ENCODE peak calls at places on chromosomes 4 and X, in eight cellular contexts. S is brain microvascular endothelial cell, W is dorsolateral prefrontal cortex, Z is tibial artery, J is cardiac muscle cell, K is thoracic aorta, P is fibroblast of lung, M is AG09309. C is an unnamed sample.

GRCh38 chr4:7788687-7789425 is 150.8 kb downstream of the AFAP1 start:
- DNase-seq in S (no peak), W (no peak), Z (peak), J (peak), K (no peak), P (no peak), M (no peak), C (no peak)

GRCh38 chr4:30535255-30535654 is 184.9 kb upstream of the PCDH7 start:
- DNase-seq in S (no peak), W (no peak), Z (no peak), J (peak), K (no peak), P (peak), M (no peak), C (no peak)

GRCh38 chr4:9994246-9994847 is 26.9 kb downstream of the SLC2A9 start:
- DNase-seq in S (no peak), W (no peak), Z (no peak), J (no peak), K (no peak), P (no peak), M (no peak), C (no peak)

GRCh38 chrX:36683507-36683906 is 324.7 kb upstream of the FAM47C start:
- DNase-seq in S (no peak), W (no peak), Z (no peak), J (no peak), K (no peak), P (no peak), M (no peak), C (no peak)

GRCh38 chr4:7995135-7995534 is 55.5 kb upstream of the AFAP1 start:
- DNase-seq in S (no peak), W (no peak), Z (no peak), J (no peak), K (no peak), P (no peak), M (no peak), C (no peak)

GRCh38 chrX:153181822-153182221 is 2.7 kb downstream of the MAGEA1 start:
- DNase-seq in S (no peak), W (no peak), Z (no peak), J (no peak), K (no peak), P (no peak), M (no peak), C (no peak)

GRCh38 chrX:122421434-122422121 is 762.5 kb upstream of the GRIA3 start:
- DNase-seq in S (no peak), W (no peak), Z (no peak), J (no peak), K (no peak), P (no peak), M (no peak), C (no peak)

GRCh38 chr4:75605928-75606327 is 24.4 kb downstream of the CDKL2 start:
- DNase-seq in S (no peak), W (no peak), Z (no peak), J (no peak), K (no peak), P (no peak), M (no peak), C (no peak)

GRCh38 chrX:129077384-129077783 is 445.9 kb downstream of the SMARCA1 start:
- DNase-seq in S (no peak), W (no peak), Z (no peak), J (no peak), K (no peak), P (no peak), M (no peak), C (no peak)

GRCh38 chr4:10456270-10457254 is 664 bp downstream of the ZNF518B start:
- DNase-seq in S (peak), W (no peak), Z (peak), J (peak), K (no peak), P (peak), M (no peak), C (no peak)

GRCh38 chrX:11540532-11541377 is 125.0 kb downstream of the ARHGAP6 start:
- DNase-seq in S (no peak), W (no peak), Z (no peak), J (peak), K (no peak), P (peak), M (no peak), C (no peak)

GRCh38 chrX:111410451-111410850 is 1.5 kb downstream of the DCX start:
- DNase-seq in S (no peak), W (no peak), Z (no peak), J (no peak), K (no peak), P (no peak), M (no peak), C (no peak)

GRCh38 chrX:72296991-72297390 is 8.7 kb downstream of the CITED1 start:
- DNase-seq in S (no peak), W (no peak), Z (no peak), J (no peak), K (no peak), P (no peak), M (no peak), C (no peak)

GRCh38 chr4:127686656-127687055 is 43.5 kb upstream of the SLC25A31 start:
- DNase-seq in S (peak), W (no peak), Z (no peak), J (peak), K (no peak), P (no peak), M (no peak), C (no peak)

GRCh38 chr4:86250006-86250405 is 109.8 kb downstream of the MAPK10 start:
- DNase-seq in S (no peak), W (no peak), Z (no peak), J (no peak), K (no peak), P (no peak), M (peak), C (no peak)

GRCh38 chr4:140427104-140427918 is at the start of gene CLGN:
- DNase-seq in S (peak), W (peak), Z (peak), J (peak), K (no peak), P (peak), M (no peak), C (no peak)

GRCh38 chrX:102808336-102808735 is 87.8 kb downstream of the GPRASP3 start:
- DNase-seq in S (no peak), W (no peak), Z (no peak), J (no peak), K (no peak), P (no peak), M (no peak), C (no peak)

GRCh38 chrX:101040197-101040596 is 11.7 kb downstream of the TRMT2B start:
- DNase-seq in S (no peak), W (no peak), Z (no peak), J (no peak), K (no peak), P (no peak), M (no peak), C (no peak)

GRCh38 chrX:41693024-41693423 is 4.3 kb downstream of the GPR34 start:
- DNase-seq in S (no peak), W (no peak), Z (no peak), J (no peak), K (no peak), P (no peak), M (no peak), C (no peak)

GRCh38 chr4:10577018-10577417 is 107.5 kb downstream of the CLNK start:
- DNase-seq in S (no peak), W (no peak), Z (no peak), J (no peak), K (no peak), P (no peak), M (no peak), C (no peak)

GRCh38 chr4:77385124-77385969 is 220.3 kb upstream of the CXCL13 start:
- DNase-seq in S (peak), W (peak), Z (peak), J (peak), K (no peak), P (peak), M (peak), C (peak)

GRCh38 chr4:172995704-172996103 is 172.9 kb upstream of the GALNT7 start:
- DNase-seq in S (no peak), W (no peak), Z (no peak), J (no peak), K (no peak), P (no peak), M (no peak), C (no peak)

GRCh38 chrX:81174286-81174685 is 27.4 kb downstream of the HMGN5 start:
- DNase-seq in S (no peak), W (no peak), Z (no peak), J (peak), K (no peak), P (peak), M (no peak), C (no peak)

GRCh38 chrX:1281511-1281910 is 12.9 kb downstream of the CSF2RA start:
- DNase-seq in S (peak), W (no peak), Z (no peak), J (no peak), K (no peak), P (no peak), M (peak), C (no peak)

GRCh38 chrX:71068052-71068918 is at the start of gene SNX12:
- DNase-seq in S (peak), W (peak), Z (peak), J (peak), K (peak), P (peak), M (peak), C (peak)

GRCh38 chrX:74835566-74835965 is 89.7 kb downstream of the NEXMIF start:
- DNase-seq in S (no peak), W (no peak), Z (no peak), J (no peak), K (no peak), P (no peak), M (no peak), C (no peak)

GRCh38 chrX:70755850-70756249 is 152.7 kb downstream of the TEX11 start:
- DNase-seq in S (no peak), W (no peak), Z (no peak), J (no peak), K (no peak), P (no peak), M (no peak), C (no peak)

GRCh38 chr4:126267689-126268088 is 952.9 kb downstream of the FAT4 start:
- DNase-seq in S (peak), W (no peak), Z (no peak), J (peak), K (no peak), P (peak), M (peak), C (no peak)

GRCh38 chr4:165662341-165662740 is 210.7 kb upstream of the TLL1 start:
- DNase-seq in S (no peak), W (no peak), Z (no peak), J (peak), K (no peak), P (no peak), M (no peak), C (no peak)

GRCh38 chrX:31126205-31126604 is 54.4 kb upstream of the FTHL17 start:
- DNase-seq in S (peak), W (no peak), Z (no peak), J (peak), K (no peak), P (peak), M (no peak), C (no peak)

GRCh38 chr4:2977116-2978097 is 14.0 kb downstream of the GRK4 start:
- DNase-seq in S (peak), W (no peak), Z (no peak), J (peak), K (no peak), P (peak), M (peak), C (no peak)

GRCh38 chr4:184664445-184665210 is 15.1 kb downstream of the PRIMPOL start:
- DNase-seq in S (no peak), W (no peak), Z (no peak), J (peak), K (no peak), P (peak), M (no peak), C (no peak)

GRCh38 chrX:69072486-69073006 is 92.7 kb downstream of the PJA1 start:
- DNase-seq in S (no peak), W (no peak), Z (no peak), J (no peak), K (no peak), P (no peak), M (no peak), C (no peak)

GRCh38 chr4:139768913-139769312 is 103.3 kb downstream of the MGST2 start:
- DNase-seq in S (no peak), W (no peak), Z (no peak), J (no peak), K (no peak), P (no peak), M (no peak), C (no peak)

GRCh38 chr4:11618666-11619282 is 190.1 kb upstream of the HS3ST1 start:
- DNase-seq in S (no peak), W (no peak), Z (no peak), J (no peak), K (no peak), P (no peak), M (no peak), C (no peak)

GRCh38 chrX:135170877-135171519 is at the start of gene CT55:
- DNase-seq in S (no peak), W (no peak), Z (no peak), J (no peak), K (no peak), P (no peak), M (no peak), C (no peak)

GRCh38 chr4:152023674-152024073 is 262.9 kb upstream of the GATB start:
- DNase-seq in S (no peak), W (no peak), Z (no peak), J (no peak), K (no peak), P (no peak), M (no peak), C (no peak)

GRCh38 chr4:152021788-152022438 is 261.1 kb upstream of the GATB start:
- DNase-seq in S (no peak), W (peak), Z (no peak), J (no peak), K (no peak), P (no peak), M (no peak), C (no peak)

GRCh38 chr4:152029631-152030030 is 268.8 kb upstream of the GATB start:
- DNase-seq in S (no peak), W (no peak), Z (no peak), J (no peak), K (no peak), P (no peak), M (no peak), C (no peak)

GRCh38 chr4:152028131-152028530 is 267.3 kb upstream of the GATB start:
- DNase-seq in S (no peak), W (no peak), Z (no peak), J (no peak), K (no peak), P (no peak), M (no peak), C (no peak)

GRCh38 chr4:152024881-152025280 is 264.1 kb upstream of the GATB start:
- DNase-seq in S (no peak), W (no peak), Z (no peak), J (no peak), K (no peak), P (no peak), M (no peak), C (no peak)
- TF ChIP-seq CTCF in S (no peak), W (no peak), Z (no peak), J (no peak), K (no peak), P (no peak), M (no peak), C (no peak)

GRCh38 chr4:6107114-6107791 is 89.0 kb upstream of the C4orf50 start:
- DNase-seq in S (no peak), W (no peak), Z (peak), J (no peak), K (no peak), P (no peak), M (no peak), C (no peak)

GRCh38 chr4:6105311-6105911 is 87.2 kb upstream of the C4orf50 start:
- DNase-seq in S (no peak), W (no peak), Z (peak), J (no peak), K (no peak), P (no peak), M (no peak), C (no peak)

GRCh38 chr4:6107886-6108285 is 89.7 kb upstream of the C4orf50 start:
- DNase-seq in S (no peak), W (no peak), Z (no peak), J (no peak), K (no peak), P (no peak), M (no peak), C (no peak)

GRCh38 chr4:6106156-6106555 is 87.9 kb upstream of the C4orf50 start:
- DNase-seq in S (no peak), W (no peak), Z (no peak), J (no peak), K (no peak), P (no peak), M (no peak), C (no peak)

DNA sequence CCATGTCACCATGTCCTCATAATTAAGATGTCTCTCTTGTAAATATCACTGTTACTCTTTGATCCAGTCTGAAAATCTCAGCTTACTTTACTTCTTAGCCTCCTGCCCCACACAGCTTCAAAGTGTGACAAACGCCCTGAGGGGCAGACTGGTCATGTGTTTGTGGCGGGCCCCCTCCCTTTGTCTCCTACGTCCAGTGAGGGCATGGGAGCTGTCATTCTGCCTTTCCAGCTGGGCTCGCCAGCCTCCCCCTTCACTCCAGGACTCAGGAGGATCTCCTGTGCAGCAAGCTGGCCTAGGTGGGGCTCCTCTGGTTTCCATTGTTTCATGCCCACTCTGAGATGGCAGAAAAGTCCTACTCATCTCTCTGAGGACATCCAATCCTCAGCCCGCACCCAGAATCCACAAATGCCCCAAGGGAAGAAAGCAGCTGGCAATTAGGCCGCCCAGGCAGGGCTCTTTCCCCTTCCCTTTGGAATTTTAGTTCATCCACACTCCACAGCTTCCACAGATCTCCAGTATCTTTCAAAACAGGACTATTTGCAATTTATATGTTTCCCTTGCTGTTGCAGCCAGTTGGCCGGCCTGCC is 86.4 kb upstream of the C4orf50 start:
- DNase-seq in S (no peak), W (no peak), Z (peak), J (no peak), K (no peak), P (no peak), M (no peak), C (no peak)
- TF ChIP-seq CTCF in S (no peak), W (no peak), Z (no peak), J (no peak), K (no peak), P (no peak), M (no peak), C (no peak)

GRCh38 chr4:124334119-124334518 is 378.4 kb downstream of the ANKRD50 start:
- DNase-seq in S (peak), W (no peak), Z (no peak), J (peak), K (no peak), P (peak), M (peak), C (no peak)
- TF ChIP-seq CTCF in S (peak), W (peak), Z (peak), J (peak), K (peak), P (peak), M (peak), C (peak)

DNA sequence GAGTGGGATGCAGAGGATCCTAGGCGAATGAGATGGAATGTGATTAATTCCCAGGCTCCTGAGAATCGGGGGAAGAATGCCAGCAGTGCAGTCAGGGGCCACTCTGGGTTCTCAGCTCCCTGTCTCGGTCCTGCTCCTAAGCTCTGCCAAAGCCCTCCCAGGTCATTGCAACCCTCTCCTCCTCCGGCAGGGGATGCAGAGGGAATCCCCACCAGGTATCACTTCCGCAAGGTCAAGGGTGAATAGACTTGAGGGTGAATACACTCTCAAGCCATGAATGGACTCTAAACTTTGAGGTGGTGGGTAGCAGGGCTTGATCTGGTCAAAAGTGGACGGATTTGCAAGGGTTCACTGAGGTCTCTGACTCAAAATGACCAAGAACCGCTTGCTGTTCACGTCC is 139.3 kb upstream of the MXRA5 start:
- DNase-seq in S (no peak), W (no peak), Z (no peak), J (no peak), K (no peak), P (no peak), M (no peak), C (no peak)
- TF ChIP-seq CTCF in S (no peak), W (no peak), Z (no peak), J (no peak), K (no peak), P (no peak), M (no peak), C (no peak)

GRCh38 chrX:20143539-20143938 is 1.9 kb upstream of the EIF1AX start:
- DNase-seq in S (no peak), W (no peak), Z (no peak), J (no peak), K (no peak), P (no peak), M (no peak), C (no peak)
- TF ChIP-seq CTCF in S (no peak), W (no peak), Z (no peak), J (no peak), K (no peak), P (no peak), M (no peak), C (no peak)